ENCODE peak calls at places on chromosomes 1 and 21, in four cellular contexts. K is GM12878, I is K562, F is GM12891. X is an unnamed sample.

GRCh38 chr1:223056802-223057201 is 86.2 kb downstream of the TLR5 start:
- DNase-seq in I (no peak), K (no peak), F (no peak), X (no peak)

GRCh38 chr21:19771881-19772280 is 1226.3 kb upstream of the NCAM2 start:
- DNase-seq in I (no peak), K (no peak), F (no peak), X (no peak)

GRCh38 chr1:206911064-206911663 is 10.6 kb downstream of the FCMR start:
- DNase-seq in I (peak), K (no peak), F (no peak), X (peak)

GRCh38 chr1:158002022-158002629 is 8.7 kb downstream of the KIRREL1 start:
- DNase-seq in K (no peak), I (no peak), F (no peak), X (no peak)

GRCh38 chr1:113534130-113534817 is 144.0 kb downstream of the MAGI3 start:
- DNase-seq in I (no peak), F (no peak), K (no peak), X (no peak)

GRCh38 chr1:32299327-32299726 is 7.4 kb downstream of the HDAC1 start:
- DNase-seq in K (no peak), I (peak), F (no peak), X (no peak)

GRCh38 chr1:154167461-154167860 is 12.6 kb upstream of the NUP210L start:
- DNase-seq in I (no peak), K (no peak), F (no peak), X (no peak)

GRCh38 chr1:161198206-161198876 is 513 bp downstream of the ADAMTS4 start:
- DNase-seq in K (no peak), F (no peak), I (no peak), X (no peak)

GRCh38 chr1:36306210-36306901 is at the start of gene SH3D21:
- DNase-seq in K (no peak), I (peak), F (peak), X (no peak)

GRCh38 chr1:151106891-151107290 is 36.3 kb downstream of the GABPB2 start:
- DNase-seq in I (no peak), F (no peak), K (no peak), X (no peak)

GRCh38 chr1:221141059-221141458 is 261.8 kb downstream of the HLX start:
- DNase-seq in K (no peak), I (no peak), F (no peak), X (no peak)

GRCh38 chr1:154972517-154973343 is 1.8 kb upstream of the CKS1B start:
- DNase-seq in I (no peak), K (no peak), F (no peak), X (no peak)

GRCh38 chr21:45253180-45253579 is 34.5 kb downstream of the POFUT2 start:
- DNase-seq in I (no peak), F (no peak), K (no peak), X (no peak)

GRCh38 chr1:2001773-2002411 is 1.7 kb downstream of the CFAP74 start:
- DNase-seq in F (no peak), K (no peak), I (no peak), X (no peak)

GRCh38 chr1:98429851-98430496 is 231.5 kb upstream of the SNX7 start:
- DNase-seq in I (no peak), K (no peak), F (no peak), X (no peak)

GRCh38 chr1:208203127-208203847 is 40.9 kb downstream of the PLXNA2 start:
- DNase-seq in F (no peak), I (no peak), K (no peak), X (no peak)

GRCh38 chr1:7145947-7146346 is 360.7 kb downstream of the CAMTA1 start:
- DNase-seq in K (no peak), I (no peak), F (no peak), X (no peak)

GRCh38 chr1:19618428-19618827 is 25.7 kb upstream of the NBL1 start:
- DNase-seq in I (no peak), K (no peak), F (no peak), X (no peak)

GRCh38 chr1:183418696-183419095 is 516 bp upstream of the NMNAT2 start:
- DNase-seq in I (no peak), K (no peak), F (no peak), X (no peak)

GRCh38 chr1:25619101-25619890 is 2.7 kb downstream of the MAN1C1 start:
- DNase-seq in I (peak), F (no peak), K (no peak), X (no peak)

GRCh38 chr21:32021319-32022027 is 148.7 kb downstream of the HUNK start:
- DNase-seq in F (no peak), K (no peak), I (no peak), X (no peak)

GRCh38 chr1:99004270-99005141 is at the start of gene PLPPR5:
- DNase-seq in I (no peak), F (peak), K (no peak), X (no peak)

GRCh38 chr21:30718239-30718909 is at the start of gene KRTAP21-3:
- DNase-seq in K (no peak), F (no peak), I (no peak), X (no peak)

GRCh38 chr21:31673513-31673912 is 14.0 kb downstream of the SOD1 start:
- DNase-seq in K (no peak), I (no peak), F (no peak), X (no peak)

GRCh38 chr1:68706639-68707317 is 209.9 kb upstream of the DEPDC1 start:
- DNase-seq in K (no peak), F (no peak), I (no peak), X (no peak)

GRCh38 chr1:168879906-168880734 is 151.1 kb upstream of the DPT start:
- DNase-seq in K (no peak), I (no peak), F (no peak), X (no peak)

GRCh38 chr1:8540971-8541370 is 223.1 kb downstream of the SLC45A1 start:
- DNase-seq in I (no peak), F (no peak), K (no peak), X (no peak)

GRCh38 chr1:41900611-41901444 is 17.9 kb downstream of the HIVEP3 start:
- DNase-seq in F (no peak), K (no peak), I (no peak), X (no peak)

GRCh38 chr1:14372526-14372925 is 226.0 kb upstream of the KAZN start:
- DNase-seq in K (no peak), F (no peak), I (no peak), X (no peak)

GRCh38 chr21:42360317-42360716 is 6.0 kb downstream of the TFF1 start:
- DNase-seq in I (no peak), K (no peak), F (no peak), X (no peak)

GRCh38 chr21:45405819-45406762 is 1.1 kb downstream of the COL18A1 start:
- DNase-seq in F (no peak), K (no peak), I (no peak), X (no peak)

GRCh38 chr21:32597205-32597604 is 11.9 kb upstream of the TCP10L start:
- DNase-seq in K (no peak), I (no peak), F (no peak), X (no peak)

GRCh38 chr1:2145946-2146835 is 48.4 kb downstream of the FAAP20 start:
- DNase-seq in F (no peak), I (no peak), K (no peak), X (peak)

GRCh38 chr1:152347116-152347728 is 12.6 kb downstream of the FLG2 start:
- DNase-seq in F (peak), K (peak), I (peak), X (peak)

GRCh38 chr1:153663211-153663610 is 4.7 kb downstream of the SNAPIN start:
- DNase-seq in F (no peak), I (no peak), K (no peak), X (no peak)

GRCh38 chr1:223230161-223230881 is 87.3 kb upstream of the TLR5 start:
- DNase-seq in K (no peak), I (no peak), F (no peak), X (no peak)

GRCh38 chr21:36489103-36489785 is 9.3 kb upstream of the CLDN14 start:
- DNase-seq in I (no peak), K (no peak), F (no peak), X (no peak)

GRCh38 chr1:68173283-68174172 is 58.8 kb downstream of the WLS start:
- DNase-seq in I (no peak), K (no peak), F (no peak), X (no peak)

GRCh38 chr1:207813513-207813881 is 61.6 kb downstream of the CD46 start:
- DNase-seq in K (no peak), F (no peak), I (no peak), X (no peak)

GRCh38 chr1:180156631-180157091 is 2.0 kb downstream of the QSOX1 start:
- DNase-seq in K (no peak), F (no peak), I (no peak), X (peak)

GRCh38 chr1:180157108-180157507 is 2.4 kb downstream of the QSOX1 start:
- DNase-seq in F (no peak), I (no peak), K (no peak), X (no peak)

GRCh38 chr1:180155202-180155682 is 573 bp downstream of the QSOX1 start:
- DNase-seq in F (no peak), I (no peak), K (no peak), X (no peak)

GRCh38 chr1:180157576-180158057 is 2.9 kb downstream of the QSOX1 start:
- DNase-seq in K (no peak), F (no peak), I (no peak), X (no peak)

DNA sequence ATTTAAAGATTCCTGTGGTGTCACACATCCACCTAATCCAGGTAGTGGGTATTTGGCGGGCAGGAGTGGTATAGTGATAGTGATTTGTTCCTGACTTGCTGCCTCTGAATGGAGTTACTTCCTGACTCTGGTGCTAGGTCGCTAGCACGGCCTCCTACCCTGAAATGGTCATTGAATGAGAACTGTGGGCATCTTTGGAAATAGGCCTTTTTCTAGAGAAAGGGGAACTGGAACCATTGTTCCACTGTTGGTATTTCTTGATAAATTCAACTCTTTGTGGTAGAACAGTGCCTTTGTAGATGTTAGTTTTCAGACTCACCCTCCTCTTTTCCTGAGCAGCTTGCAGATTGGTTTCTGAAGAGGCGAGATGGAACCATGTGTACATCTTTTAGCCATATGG is 1.5 kb downstream of the QSOX1 start:
- DNase-seq in I (no peak), F (no peak), K (peak), X (peak)
- TF ChIP-seq SPI1 in I (peak), F (peak), K (peak), X (peak)

GRCh38 chr1:10107985-10108663 is 75.4 kb downstream of the UBE4B start:
- DNase-seq in I (no peak), K (no peak), F (no peak), X (no peak)
- TF ChIP-seq SPI1 in I (no peak), K (no peak), F (no peak), X (no peak)

GRCh38 chr1:12301518-12302237 is 71.8 kb downstream of the VPS13D start:
- DNase-seq in F (no peak), K (no peak), I (no peak), X (no peak)

GRCh38 chr1:12293416-12293815 is 63.6 kb downstream of the VPS13D start:
- DNase-seq in F (no peak), K (no peak), I (no peak), X (no peak)

GRCh38 chr1:12294076-12294475 is 64.2 kb downstream of the VPS13D start:
- DNase-seq in K (no peak), I (no peak), F (no peak), X (no peak)

GRCh38 chr1:12300706-12301105 is 70.9 kb downstream of the VPS13D start:
- DNase-seq in I (no peak), K (no peak), F (no peak), X (no peak)

GRCh38 chr1:12296623-12297022 is 66.8 kb downstream of the VPS13D start:
- DNase-seq in F (peak), I (no peak), K (peak), X (no peak)
- TF ChIP-seq SPI1 in F (no peak), I (no peak), K (no peak), X (no peak)

DNA sequence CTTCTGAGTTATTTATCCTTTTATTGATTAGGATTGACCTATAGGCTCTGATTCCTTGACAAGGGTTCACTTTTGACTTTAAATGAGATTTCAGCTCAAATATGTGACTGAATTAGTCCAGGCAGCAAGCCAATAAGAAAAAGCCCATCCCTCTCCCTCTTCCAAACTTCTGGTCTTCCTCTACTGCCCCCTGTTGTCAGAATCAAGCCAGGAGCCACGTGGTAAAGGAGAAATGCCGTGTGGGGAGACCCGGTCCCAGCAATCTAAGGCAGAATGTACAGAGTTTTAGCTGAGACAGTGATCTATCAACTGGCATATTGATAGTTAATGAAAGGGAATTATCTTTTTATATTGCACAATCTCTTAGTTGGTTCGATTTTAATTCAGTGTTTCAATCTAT is 5.2 kb downstream of the ADAMTS5 start:
- DNase-seq in I (no peak), K (no peak), F (no peak), X (no peak)
- TF ChIP-seq SPI1 in I (no peak), K (no peak), F (no peak), X (no peak)

GRCh38 chr1:165915480-165916395 is 88.3 kb downstream of the UCK2 start:
- DNase-seq in K (no peak), I (no peak), F (no peak), X (no peak)
- TF ChIP-seq SPI1 in K (no peak), I (no peak), F (no peak), X (no peak)

DNA sequence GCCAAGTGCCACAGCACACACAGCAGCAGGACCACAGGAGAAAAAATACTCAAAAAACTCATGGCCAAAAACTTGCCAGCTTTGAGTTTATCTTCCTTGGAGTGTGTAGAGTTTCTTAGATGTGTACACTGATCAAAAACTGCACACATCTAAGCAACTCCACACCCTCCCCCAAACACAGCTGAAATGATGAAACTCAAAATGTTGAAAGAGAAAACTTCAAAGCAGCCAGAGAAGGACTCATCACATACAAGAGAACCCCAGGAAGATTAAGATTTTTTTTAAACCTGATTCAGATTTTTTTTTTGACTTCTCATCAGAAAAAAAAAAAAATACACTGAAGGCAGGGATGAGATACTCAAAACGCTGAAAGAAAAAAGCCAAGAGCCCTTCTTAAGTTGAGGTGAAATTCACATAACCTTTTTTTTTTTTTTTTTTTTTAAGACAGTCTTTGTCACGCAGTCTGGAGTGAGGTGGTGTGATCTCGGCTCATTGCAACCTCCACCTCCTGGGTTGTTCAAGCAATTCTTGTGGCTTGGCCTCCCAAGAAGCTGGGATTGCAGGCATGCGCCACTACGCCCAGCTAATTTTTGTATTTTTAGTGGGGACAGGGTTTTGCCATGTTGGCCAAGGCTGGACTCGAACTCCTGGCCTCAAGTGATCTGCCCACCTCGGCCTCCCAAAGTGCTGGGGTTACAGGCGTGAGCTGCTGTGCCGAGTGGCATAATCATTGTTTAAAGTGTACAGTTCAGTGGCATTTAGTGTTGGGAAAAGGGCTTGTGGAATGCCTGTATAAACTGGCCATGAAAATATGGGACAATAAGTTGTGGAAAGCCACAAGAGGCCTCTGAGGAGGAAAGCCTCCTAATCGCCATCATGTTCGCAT is 20.9 kb upstream of the PDXK start:
- DNase-seq in F (no peak), K (no peak), I (no peak), X (no peak)
- TF ChIP-seq SPI1 in F (no peak), K (no peak), I (no peak), X (no peak)

DNA sequence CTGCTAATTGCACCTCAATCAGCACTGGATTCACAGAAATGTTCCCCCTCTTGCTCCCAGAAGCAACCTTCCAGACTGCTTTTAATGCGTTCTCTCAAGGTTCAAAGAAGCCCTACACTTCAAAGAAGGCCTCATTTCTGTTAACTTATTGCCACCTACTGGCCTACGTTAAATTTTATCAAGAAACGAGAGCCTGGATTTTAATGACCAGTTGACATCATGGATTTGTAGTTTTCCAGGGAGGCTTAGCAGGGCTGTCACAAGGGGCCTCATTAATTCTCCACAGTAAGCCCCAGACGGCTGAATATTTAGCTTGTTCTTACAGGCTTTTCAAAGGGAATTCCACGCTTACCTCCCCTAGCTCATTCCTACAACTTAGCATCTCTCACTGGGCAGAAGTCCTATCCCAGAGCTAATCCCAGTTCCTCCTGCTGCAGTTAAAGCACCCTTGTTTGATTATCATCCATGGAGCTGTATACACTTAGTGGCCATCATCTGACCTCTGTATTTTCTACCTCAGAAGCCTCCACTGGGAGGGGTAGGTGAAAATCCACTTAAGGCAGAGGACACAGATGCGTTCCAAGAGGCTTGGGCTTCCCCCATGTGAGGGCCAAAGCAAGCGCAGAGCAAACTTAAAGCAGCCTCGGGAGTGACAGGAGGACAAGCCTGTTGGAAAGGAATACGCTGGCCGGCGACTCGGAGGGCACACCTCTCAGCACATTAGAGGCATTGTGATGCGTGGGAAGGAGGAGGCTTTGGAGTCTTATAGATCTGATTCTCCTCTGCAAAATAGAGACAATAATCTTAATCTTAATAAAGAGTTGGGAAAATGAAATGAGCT is 32.2 kb upstream of the CYP4X1 start:
- DNase-seq in F (no peak), K (no peak), I (peak), X (no peak)
- TF ChIP-seq SPI1 in F (no peak), K (no peak), I (no peak), X (no peak)